ENCODE peak calls at places on chromosomes 4 and X, in six cellular contexts. R, L, O, J, Q and U are unnamed samples.
A peak's percentile ranks its signal among the peaks of the same experiment; 100 is the strongest.

GRCh38 chrX:100615015-100615414 is 21.6 kb downstream of the TSPAN6 start:
- DNase-seq in R (peak; percentile 68), L (no peak), O (peak; percentile 42), J (no peak), Q (no peak), U (no peak)

GRCh38 chr4:119303587-119304305 is 18.2 kb downstream of the FABP2 start:
- DNase-seq in R (no peak), J (no peak), Q (no peak), L (no peak), O (no peak), U (no peak)

GRCh38 chr4:180557348-180557747 is 1685.9 kb upstream of the TENM3 start:
- DNase-seq in J (no peak), L (no peak), O (no peak), R (no peak), Q (no peak), U (no peak)

GRCh38 chr4:9832640-9833039 is 51.2 kb downstream of the DRD5 start:
- DNase-seq in L (no peak), O (no peak), Q (no peak), J (no peak), R (no peak), U (no peak)

GRCh38 chrX:989959-990510 is 222.4 kb downstream of the CRLF2 start:
- DNase-seq in R (peak; percentile 56), Q (no peak), L (peak; percentile 86), O (peak; percentile 61), J (peak; percentile 79), U (peak; percentile 95)

GRCh38 chrX:154123241-154124219 is 20.5 kb upstream of the OPN1LW start:
- DNase-seq in R (no peak), J (no peak), L (peak; percentile 60), O (no peak), Q (no peak), U (no peak)

GRCh38 chrX:74835566-74835965 is 89.7 kb downstream of the NEXMIF start:
- DNase-seq in J (no peak), O (no peak), L (no peak), R (no peak), Q (no peak), U (no peak)

GRCh38 chr4:3767569-3768288 is 1.5 kb downstream of the ADRA2C start:
- DNase-seq in Q (no peak), O (peak; percentile 30), J (no peak), R (no peak), L (no peak), U (no peak)

GRCh38 chr4:8261851-8262535 is 7.6 kb upstream of the HTRA3 start:
- DNase-seq in O (no peak), L (no peak), J (no peak), Q (no peak), R (peak; percentile 25), U (no peak)

GRCh38 chrX:24838624-24839023 is 144.9 kb downstream of the POLA1 start:
- DNase-seq in J (no peak), R (peak; percentile 50), L (no peak), Q (no peak), O (no peak), U (no peak)

GRCh38 chr4:147689062-147689461 is 5.1 kb upstream of the PRMT9 start:
- DNase-seq in R (no peak), L (no peak), J (no peak), Q (no peak), O (no peak), U (no peak)

GRCh38 chr4:5511791-5512190 is 196.6 kb downstream of the EVC2 start:
- DNase-seq in R (peak; percentile 63), O (no peak), Q (no peak), J (no peak), L (no peak), U (no peak)

GRCh38 chr4:38371391-38371851 is 292.6 kb upstream of the KLF3 start:
- DNase-seq in L (no peak), O (no peak), J (no peak), Q (no peak), R (peak; percentile 4), U (no peak)

GRCh38 chr4:173807347-173807746 is 277.3 kb upstream of the HAND2 start:
- DNase-seq in Q (no peak), O (no peak), J (no peak), R (no peak), L (no peak), U (no peak)

GRCh38 chr4:26157541-26157940 is 163.3 kb upstream of the RBPJ start:
- DNase-seq in J (no peak), Q (no peak), O (no peak), R (peak; percentile 54), L (no peak), U (no peak)

GRCh38 chr4:174332741-174333493 is 49.2 kb downstream of the CEP44 start:
- DNase-seq in J (no peak), L (no peak), R (no peak), O (no peak), Q (no peak), U (no peak)

GRCh38 chrX:135327299-135327698 is 18.0 kb downstream of the ETDC start:
- DNase-seq in O (no peak), L (no peak), Q (no peak), R (peak; percentile 94), J (no peak), U (no peak)

GRCh38 chr4:54318904-54319303 is 89.8 kb downstream of the PDGFRA start:
- DNase-seq in R (peak; percentile 58), Q (no peak), O (no peak), L (no peak), J (no peak), U (no peak)

GRCh38 chr4:1967512-1968149 is 41.1 kb downstream of the NELFA start:
- DNase-seq in L (no peak), R (peak; percentile 8), Q (no peak), J (no peak), O (no peak), U (no peak)

GRCh38 chrX:84441143-84441542 is 61.1 kb downstream of the HDX start:
- DNase-seq in R (peak; percentile 72), L (no peak), J (no peak), O (no peak), Q (no peak), U (no peak)

GRCh38 chr4:167890226-167890625 is 202.1 kb upstream of the ANXA10 start:
- DNase-seq in J (no peak), L (no peak), R (no peak), Q (no peak), O (no peak), U (no peak)

GRCh38 chr4:95556460-95556859 is 7.7 kb upstream of the UNC5C start:
- DNase-seq in O (no peak), Q (no peak), R (no peak), J (no peak), L (no peak), U (no peak)

GRCh38 chr4:74370912-74371311 is 6.0 kb downstream of the EREG start:
- DNase-seq in L (peak; percentile 50), O (no peak), J (no peak), R (peak; percentile 64), Q (no peak), U (no peak)

GRCh38 chrX:17237146-17237545 is 137.9 kb upstream of the NHS start:
- DNase-seq in R (no peak), O (no peak), L (no peak), J (no peak), Q (no peak), U (no peak)

GRCh38 chrX:17247144-17247543 is 127.9 kb upstream of the NHS start:
- DNase-seq in R (no peak), O (no peak), Q (no peak), J (no peak), L (no peak), U (no peak)

DNA sequence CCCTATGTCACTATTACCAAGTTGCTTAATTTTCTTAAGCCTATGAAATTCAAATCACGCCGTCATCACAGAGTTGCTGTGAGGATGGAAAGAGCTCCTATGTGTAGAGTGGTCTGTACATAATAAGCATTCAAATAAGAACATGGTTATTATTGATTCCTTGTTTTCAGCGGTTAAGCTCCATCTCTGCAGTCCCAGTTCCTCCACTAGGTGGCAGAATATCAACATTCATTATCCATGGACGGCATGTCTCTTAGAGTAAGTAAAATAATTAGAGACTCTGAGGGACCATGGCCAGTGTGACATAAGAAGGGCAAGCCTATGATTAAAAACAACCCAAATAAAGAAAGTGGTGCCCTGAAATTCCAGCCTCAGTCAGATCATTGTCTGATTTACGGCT is 132.5 kb upstream of the NHS start:
- DNase-seq in J (no peak), O (peak; percentile 38), Q (peak; percentile 1), R (peak; percentile 55), L (no peak), U (no peak)
- H3K27ac ChIP-seq in J (no peak overlapping the region), O (no peak overlapping the region), Q (no peak overlapping the region), R (no peak overlapping the region), L (no peak overlapping the region), U (no peak overlapping the region)

GRCh38 chrX:19865567-19866363 is 21.6 kb downstream of the SH3KBP1 start:
- DNase-seq in L (no peak), Q (no peak), R (no peak), O (no peak), J (no peak), U (no peak)
- H3K27ac ChIP-seq in L (no peak overlapping the region), Q (no peak overlapping the region), R (no peak overlapping the region), O (no peak overlapping the region), J (no peak overlapping the region), U (no peak overlapping the region)

GRCh38 chr4:576245-576821 is at the start of gene TMEM271:
- DNase-seq in J (no peak), R (no peak), O (no peak), Q (no peak), L (no peak), U (no peak)

GRCh38 chr4:573122-573892 is 2.8 kb downstream of the TMEM271 start:
- DNase-seq in J (no peak), Q (no peak), R (no peak), L (no peak), O (no peak), U (no peak)

GRCh38 chr4:574346-575161 is 1.5 kb downstream of the TMEM271 start:
- DNase-seq in R (no peak), Q (no peak), J (no peak), L (no peak), O (no peak), U (no peak)

GRCh38 chr4:576991-577498 is 950 bp upstream of the TMEM271 start:
- DNase-seq in O (no peak), R (no peak), L (no peak), J (no peak), Q (no peak), U (no peak)

DNA sequence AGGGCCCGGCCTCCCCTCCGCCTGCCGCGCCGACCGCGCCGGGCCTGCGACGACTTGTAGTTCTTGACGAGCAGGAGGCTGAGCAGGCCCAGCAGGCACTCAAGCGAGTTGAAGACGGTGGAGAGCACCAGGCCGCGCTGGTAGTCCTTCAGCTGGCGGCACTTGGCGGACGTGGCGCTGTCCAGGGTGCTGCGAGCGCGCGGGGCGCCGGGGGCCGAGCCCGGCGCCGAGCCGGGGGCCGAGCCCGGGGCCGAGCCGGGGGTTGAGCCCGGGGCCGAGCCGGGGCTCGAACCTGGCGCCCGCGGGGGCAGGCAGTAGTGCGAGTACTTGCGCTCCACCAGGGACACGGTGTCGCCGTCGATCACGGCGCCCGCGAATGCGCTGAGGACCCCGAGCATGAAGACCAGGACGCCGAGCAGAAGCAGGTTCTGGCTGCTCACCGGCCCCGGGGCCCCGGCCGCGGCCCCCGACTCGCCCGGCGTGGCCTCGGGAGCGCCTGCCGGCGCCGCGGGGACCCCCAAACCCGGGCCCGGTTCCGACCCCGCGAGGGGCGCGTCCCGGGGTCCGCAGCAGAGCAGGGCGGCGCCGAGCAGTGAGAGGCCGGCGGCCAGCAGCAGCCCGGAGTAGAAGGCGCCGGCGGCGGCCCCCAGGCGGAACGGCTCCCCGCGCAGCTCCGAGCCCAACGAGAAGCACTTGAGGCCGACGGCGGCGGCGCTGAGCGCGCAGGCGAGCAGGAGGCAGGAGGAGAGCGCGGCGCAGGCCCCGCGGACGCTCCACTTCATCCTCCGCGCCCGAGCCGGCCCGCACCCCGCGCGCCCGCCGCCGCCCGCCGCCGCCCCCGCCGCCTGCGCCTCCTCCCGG is 584 bp downstream of the TMEM271 start:
- DNase-seq in O (peak; percentile 81), J (no peak), Q (no peak), L (no peak), R (peak; percentile 44), U (no peak)
- H3K27ac ChIP-seq in O (no peak overlapping the region), J (no peak overlapping the region), Q (no peak overlapping the region), L (no peak overlapping the region), R (no peak overlapping the region), U (no peak overlapping the region)

GRCh38 chr4:103936653-103937145 is 216.9 kb upstream of the TACR3 start:
- DNase-seq in Q (no peak), R (no peak), O (no peak), J (no peak), L (peak; percentile 33), U (no peak)
- H3K27ac ChIP-seq in Q (no peak overlapping the region), R (no peak overlapping the region), O (no peak overlapping the region), J (no peak overlapping the region), L (no peak overlapping the region), U (no peak overlapping the region)